ENCODE peak calls at places on chromosomes 7 and 10, in six cellular contexts. E, F, Y, D, Z and X are unnamed samples.

GRCh38 chr10:78852447-78852846 is 216.3 kb upstream of the ZMIZ1 start:
- DNase-seq in E (no peak), F (no peak), Y (no peak), D (no peak), Z (no peak), X (no peak)

GRCh38 chr10:18238875-18239485 is 98.8 kb downstream of the CACNB2 start:
- DNase-seq in E (peak), F (no peak), Y (no peak), D (no peak), Z (peak), X (peak)

GRCh38 chr10:93445097-93445960 is 36.8 kb downstream of the MYOF start:
- DNase-seq in E (peak), F (peak), Y (no peak), D (no peak), Z (peak), X (no peak)

GRCh38 chr7:73717025-73717807 is 2.3 kb downstream of the STX1A start:
- DNase-seq in E (no peak), F (no peak), Y (no peak), D (no peak), Z (no peak), X (no peak)

GRCh38 chr7:12490105-12490688 is 80.3 kb upstream of the SCIN start:
- DNase-seq in E (peak), F (no peak), Y (no peak), D (no peak), Z (peak), X (no peak)

GRCh38 chr10:48470115-48470892 is 134.6 kb downstream of the ARHGAP22 start:
- DNase-seq in E (peak), F (no peak), Y (no peak), D (no peak), Z (no peak), X (no peak)

GRCh38 chr7:83547526-83547925 is 101.4 kb downstream of the SEMA3E start:
- DNase-seq in E (no peak), F (no peak), Y (no peak), D (peak), Z (no peak), X (no peak)

GRCh38 chr10:44830022-44830421 is 81.1 kb upstream of the TMEM72 start:
- DNase-seq in E (no peak), F (no peak), Y (no peak), D (no peak), Z (no peak), X (no peak)

GRCh38 chr7:96308253-96308949 is 13.5 kb downstream of the SLC25A13 start:
- DNase-seq in E (no peak), F (no peak), Y (no peak), D (no peak), Z (peak), X (no peak)

GRCh38 chr10:481636-482035 is 207.8 kb downstream of the DIP2C start:
- DNase-seq in E (no peak), F (no peak), Y (no peak), D (no peak), Z (no peak), X (no peak)

GRCh38 chr7:38311329-38311937 is 38.0 kb upstream of the TARP start:
- DNase-seq in E (peak), F (no peak), Y (peak), D (no peak), Z (no peak), X (peak)

GRCh38 chr10:86876748-86877147 is 80.7 kb downstream of the MMRN2 start:
- DNase-seq in E (no peak), F (no peak), Y (no peak), D (no peak), Z (no peak), X (no peak)

GRCh38 chr10:83994351-83994750 is 145.0 kb upstream of the GHITM start:
- DNase-seq in E (no peak), F (no peak), Y (no peak), D (no peak), Z (no peak), X (no peak)

GRCh38 chr10:11921800-11922387 is 98.7 kb downstream of the PROSER2 start:
- DNase-seq in E (no peak), F (no peak), Y (no peak), D (no peak), Z (no peak), X (no peak)

GRCh38 chr7:55549457-55549856 is 22.8 kb downstream of the VOPP1 start:
- DNase-seq in E (no peak), F (no peak), Y (no peak), D (no peak), Z (no peak), X (no peak)

GRCh38 chr10:130500251-130501000 is 364.2 kb downstream of the GLRX3 start:
- DNase-seq in E (no peak), F (no peak), Y (no peak), D (no peak), Z (no peak), X (no peak)

GRCh38 chr7:78345979-78346378 is 547.4 kb downstream of the PHTF2 start:
- DNase-seq in E (no peak), F (no peak), Y (no peak), D (no peak), Z (no peak), X (no peak)

GRCh38 chr10:19783721-19784120 is 32.5 kb upstream of the PLXDC2 start:
- DNase-seq in E (no peak), F (no peak), Y (no peak), D (no peak), Z (no peak), X (no peak)

GRCh38 chr10:34299105-34299611 is 515.9 kb downstream of the PARD3 start:
- DNase-seq in E (no peak), F (no peak), Y (no peak), D (no peak), Z (no peak), X (no peak)

GRCh38 chr10:132696204-132696603 is 89.7 kb downstream of the NKX6-2 start:
- DNase-seq in E (no peak), F (no peak), Y (no peak), D (no peak), Z (no peak), X (no peak)

GRCh38 chr7:12719978-12720377 is 32.5 kb downstream of the ARL4A start:
- DNase-seq in E (no peak), F (no peak), Y (no peak), D (no peak), Z (no peak), X (no peak)

GRCh38 chr10:28929942-28930341 is 252.6 kb downstream of the BAMBI start:
- DNase-seq in E (no peak), F (no peak), Y (no peak), D (no peak), Z (no peak), X (no peak)

GRCh38 chr7:43756368-43757072 is 2.0 kb upstream of the BLVRA start:
- DNase-seq in E (no peak), F (no peak), Y (no peak), D (no peak), Z (no peak), X (no peak)

GRCh38 chr7:18345641-18346234 is 149.8 kb upstream of the HDAC9 start:
- DNase-seq in E (peak), F (no peak), Y (no peak), D (no peak), Z (peak), X (no peak)

GRCh38 chr10:103661198-103661950 is 167.9 kb downstream of the NEURL1 start:
- DNase-seq in E (no peak), F (peak), Y (no peak), D (no peak), Z (peak), X (peak)
- TF ChIP-seq POLR2A in E (no peak), F (peak), Y (no peak), D (no peak), Z (peak), X (no peak)

DNA sequence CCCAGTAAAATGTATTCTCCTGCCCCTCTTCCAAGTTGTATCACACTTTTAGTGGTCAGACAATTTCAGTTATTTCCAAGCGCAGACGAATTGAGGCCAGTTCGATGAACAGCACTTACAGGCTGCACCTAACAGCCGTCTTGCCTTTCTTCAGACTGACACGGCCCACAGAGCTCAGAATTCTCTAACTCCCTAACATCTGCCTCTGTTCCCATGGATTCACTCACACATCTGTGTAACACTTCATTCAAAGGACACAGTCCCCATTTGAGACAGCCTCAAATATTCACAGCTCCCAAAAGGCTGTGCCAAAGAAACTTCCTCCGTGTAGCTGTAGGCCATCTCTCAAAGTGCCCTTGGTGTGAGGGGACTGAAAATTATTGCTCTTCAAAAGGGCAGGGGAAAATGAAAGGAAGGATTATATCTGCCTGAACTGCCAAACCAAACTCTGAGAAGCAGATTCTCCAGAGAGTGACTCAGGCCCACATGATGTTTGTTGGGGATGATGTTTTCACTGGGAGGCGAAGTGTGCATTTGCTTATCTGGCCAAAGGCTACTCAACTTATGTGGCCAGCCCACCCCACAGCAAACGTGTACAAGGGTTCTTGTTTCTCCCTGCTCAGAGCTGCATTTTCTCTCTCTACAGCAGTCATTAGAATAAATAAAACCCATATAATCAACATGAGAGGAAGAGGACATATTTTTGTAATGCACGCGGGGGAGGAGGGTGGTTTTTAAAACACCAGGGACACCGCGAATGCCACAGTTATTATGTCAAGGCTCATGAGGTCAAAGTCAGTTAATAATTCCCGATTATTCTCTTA is 302.4 kb upstream of the NFE2L3 start:
- DNase-seq in E (no peak), F (no peak), Y (no peak), D (no peak), Z (peak), X (no peak)
- TF ChIP-seq TAF1 in E (no peak), F (no peak), Y (no peak), D (no peak), Z (no peak), X (no peak)

DNA sequence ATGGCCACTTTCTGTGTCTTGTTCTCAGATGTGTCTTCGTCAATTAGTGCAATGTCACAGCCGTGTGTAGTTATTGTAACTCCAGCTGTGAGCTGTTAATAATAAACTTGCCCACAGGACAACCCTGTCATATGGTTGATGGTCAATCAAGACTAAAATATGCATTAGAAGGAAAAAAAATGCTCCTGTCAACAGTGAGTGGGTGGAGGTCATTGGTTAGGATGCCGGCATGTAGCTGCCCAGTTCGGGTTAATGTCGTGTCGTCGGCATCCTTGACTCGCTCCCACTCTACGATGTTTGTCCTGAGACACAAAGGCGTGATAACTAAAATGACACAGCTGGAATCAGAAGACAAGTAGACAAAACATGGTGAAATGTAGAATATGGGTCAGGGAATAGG is 442.8 kb upstream of the NPVF start:
- DNase-seq in E (no peak), F (no peak), Y (no peak), D (no peak), Z (no peak), X (no peak)
- TF ChIP-seq POLR2AphosphoS5 in E (no peak), F (no peak), Y (no peak), D (no peak), Z (no peak), X (no peak)

GRCh38 chr7:16644624-16644986 is 949 bp downstream of the ANKMY2 start:
- DNase-seq in E (peak), F (no peak), Y (no peak), D (no peak), Z (peak), X (no peak)
- TF ChIP-seq POLR2A in E (peak), F (no peak), Y (no peak), D (no peak), Z (no peak), X (no peak)

GRCh38 chr7:5603193-5604140 is 178.0 kb downstream of the RNF216 start:
- DNase-seq in E (peak), F (no peak), Y (no peak), D (no peak), Z (no peak), X (no peak)
- TF ChIP-seq TAF1 in E (no peak), F (no peak), Y (no peak), D (no peak), Z (no peak), X (no peak)

GRCh38 chr7:130994378-130995115 is 260.5 kb upstream of the KLF14 start:
- DNase-seq in E (no peak), F (no peak), Y (no peak), D (no peak), Z (no peak), X (no peak)

GRCh38 chr7:130995252-130996081 is 261.5 kb upstream of the KLF14 start:
- DNase-seq in E (no peak), F (no peak), Y (no peak), D (no peak), Z (no peak), X (no peak)

GRCh38 chr7:130996205-130996840 is 262.3 kb upstream of the KLF14 start:
- DNase-seq in E (no peak), F (no peak), Y (no peak), D (no peak), Z (peak), X (no peak)

GRCh38 chr7:130998993-130999602 is 265.1 kb upstream of the KLF14 start:
- DNase-seq in E (no peak), F (no peak), Y (no peak), D (no peak), Z (peak), X (no peak)

GRCh38 chr7:130996841-130997231 is 262.8 kb upstream of the KLF14 start:
- DNase-seq in E (no peak), F (no peak), Y (no peak), D (no peak), Z (peak), X (no peak)
- TF ChIP-seq POLR2AphosphoS5 in E (no peak), F (no peak), Y (no peak), D (no peak), Z (no peak), X (no peak)